ENCODE peak calls at places on chromosomes 11 and 22, in eight cellular contexts. M is upper lobe of right lung; U is MM.1S; N is ovary; A is CD8-positive, alpha-beta T cell; L is psoas muscle; Q is stomach; T is left ventricle myocardium inferior. D is an unnamed sample.

GRCh38 chr11:135027461-135027860 is 615.4 kb upstream of the B3GAT1 start:
- DNase-seq in M (no peak), U (peak; percentile 56), N (no peak), A (no peak), L (no peak), Q (peak; percentile 35), T (no peak), D (peak; percentile 7)

GRCh38 chr11:128632151-128632791 is 44.9 kb upstream of the ETS1 start:
- DNase-seq in M (no peak), U (peak; percentile 75), N (peak; percentile 47), A (peak; percentile 52), L (no peak), Q (no peak), T (no peak), D (no peak)

GRCh38 chr11:40292636-40293585 is 1166.5 kb downstream of the LRRC4C start:
- DNase-seq in M (no peak), U (no peak), N (no peak), A (no peak), L (peak; percentile 26), Q (no peak), T (no peak), D (no peak)

GRCh38 chr11:2736577-2737225 is 36.9 kb upstream of the KCNQ1OT1 start:
- DNase-seq in M (no peak), U (no peak), N (no peak), A (no peak), L (no peak), Q (no peak), T (no peak), D (no peak)

GRCh38 chr11:11620966-11621880 is 582 bp downstream of the GALNT18 start:
- DNase-seq in M (peak; percentile 75), U (peak; percentile 56), N (peak; percentile 30), A (no peak), L (peak; percentile 37), Q (peak; percentile 33), T (peak; percentile 58), D (no peak)

GRCh38 chr11:46049325-46049860 is 71.9 kb downstream of the PHF21A start:
- DNase-seq in M (no peak), U (no peak), N (no peak), A (no peak), L (no peak), Q (no peak), T (no peak), D (no peak)

GRCh38 chr11:75339685-75340409 is 11.6 kb downstream of the ARRB1 start:
- DNase-seq in M (no peak), U (no peak), N (no peak), A (no peak), L (no peak), Q (no peak), T (peak; percentile 54), D (no peak)

GRCh38 chr11:34890812-34891211 is 25.4 kb downstream of the APIP start:
- DNase-seq in M (no peak), U (peak; percentile 69), N (no peak), A (no peak), L (no peak), Q (no peak), T (no peak), D (no peak)

GRCh38 chr11:131504199-131504949 is 134.0 kb downstream of the NTM start:
- DNase-seq in M (no peak), U (no peak), N (no peak), A (no peak), L (no peak), Q (peak; percentile 40), T (no peak), D (no peak)

GRCh38 chr11:57222239-57222638 is 14.8 kb downstream of the APLNR start:
- DNase-seq in M (no peak), U (no peak), N (no peak), A (no peak), L (no peak), Q (no peak), T (no peak), D (no peak)

GRCh38 chr11:63910605-63911195 is 6.3 kb downstream of the RCOR2 start:
- DNase-seq in M (no peak), U (no peak), N (no peak), A (no peak), L (no peak), Q (no peak), T (no peak), D (no peak)

GRCh38 chr11:77189588-77190210 is 61.7 kb downstream of the MYO7A start:
- DNase-seq in M (no peak), U (no peak), N (no peak), A (no peak), L (no peak), Q (no peak), T (no peak), D (no peak)

GRCh38 chr11:77191823-77192495 is 63.9 kb downstream of the MYO7A start:
- DNase-seq in M (peak; percentile 86), U (no peak), N (peak; percentile 61), A (peak; percentile 66), L (no peak), Q (peak; percentile 90), T (no peak), D (peak; percentile 47)

GRCh38 chr11:77193167-77193566 is 65.1 kb downstream of the MYO7A start:
- DNase-seq in M (no peak), U (no peak), N (no peak), A (no peak), L (no peak), Q (no peak), T (no peak), D (no peak)

GRCh38 chr11:77190331-77191075 is 62.5 kb downstream of the MYO7A start:
- DNase-seq in M (no peak), U (no peak), N (no peak), A (no peak), L (no peak), Q (no peak), T (no peak), D (no peak)

GRCh38 chr11:77191429-77191822 is 63.4 kb downstream of the MYO7A start:
- DNase-seq in M (no peak), U (no peak), N (no peak), A (no peak), L (no peak), Q (no peak), T (no peak), D (no peak)
- H3K4me3 ChIP-seq in M (no peak overlapping the region), U (no peak overlapping the region), N (no peak overlapping the region), A (no peak overlapping the region), L (no peak overlapping the region), Q (peak overlapping the region; percentile 4), T (no peak overlapping the region), D (peak overlapping the region; percentile 22)

GRCh38 chr22:27113211-27114030 is 456.0 kb downstream of the MIAT start:
- DNase-seq in M (no peak), U (no peak), N (peak; percentile 66), A (no peak), L (peak; percentile 56), Q (peak; percentile 52), T (peak; percentile 60), D (peak; percentile 93)
- TF ChIP-seq CTCF in M (no peak), U (no peak), N (no peak), A (no peak), L (no peak), Q (no peak), T (peak; percentile 15), D (no peak)

DNA sequence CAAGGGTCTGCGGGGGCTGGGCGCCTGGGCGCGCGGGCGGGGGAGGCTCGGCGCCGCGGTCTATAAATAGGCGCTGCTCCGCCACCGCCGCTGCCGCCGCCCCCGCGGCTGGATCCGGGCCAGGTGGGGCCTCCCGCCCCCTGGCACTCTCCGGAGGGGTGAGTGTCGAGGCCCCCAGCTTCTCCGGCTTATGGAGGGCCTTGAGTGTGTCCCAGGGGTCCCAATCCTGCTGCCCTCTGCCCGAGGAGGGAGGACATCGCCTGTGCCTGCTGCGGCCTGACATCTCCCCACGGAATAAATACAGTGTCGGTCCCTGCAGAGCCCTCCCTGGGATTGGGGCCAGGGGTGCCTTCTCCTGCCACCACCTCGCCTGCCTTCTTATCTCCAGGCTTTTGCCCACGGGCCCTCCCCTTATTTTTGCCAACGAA is 4.3 kb upstream of the GP1BB start:
- DNase-seq in M (no peak), U (no peak), N (no peak), A (no peak), L (no peak), Q (no peak), T (peak; percentile 49), D (no peak)
- H3K27me3 ChIP-seq in M (peaks cover 42% of the 10 kb centered on the region), U (peaks cover 74% of the 10 kb centered on the region), N (no peaks in the 10 kb centered on the region), A (peaks cover 14% of the 10 kb centered on the region), L (peaks cover 10% of the 10 kb centered on the region), Q (peaks cover 56% of the 10 kb centered on the region), T (peaks cover 78% of the 10 kb centered on the region), D (peaks cover 71% of the 10 kb centered on the region)

DNA sequence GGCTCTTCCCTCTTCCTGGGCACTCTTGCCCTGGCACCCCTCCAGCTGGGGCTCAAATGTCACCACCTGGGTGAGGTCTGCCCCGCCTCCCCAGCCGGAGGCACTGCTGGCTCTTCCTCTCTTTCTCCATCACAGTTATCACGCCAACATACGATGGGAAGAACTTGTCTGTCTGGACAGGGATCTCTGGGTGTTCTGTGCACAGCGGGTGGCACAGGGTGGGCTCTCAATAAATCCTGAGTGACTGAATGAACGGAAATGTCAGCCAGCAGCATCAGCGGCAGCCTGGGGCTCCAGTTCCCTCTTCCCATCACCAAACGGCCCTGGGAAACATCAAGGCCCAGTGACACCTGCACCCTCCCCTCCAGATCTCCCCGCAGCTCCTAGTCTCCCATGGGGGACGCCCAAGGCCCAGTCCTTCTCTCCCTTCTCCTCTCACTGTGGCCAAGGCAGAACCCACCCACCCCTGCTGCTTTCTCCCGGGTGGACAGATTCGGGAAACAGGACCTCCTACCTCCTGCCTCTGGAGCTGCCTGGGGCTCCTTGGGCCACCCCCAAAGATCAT is 440 bp upstream of the SLC25A45 start:
- DNase-seq in M (peak; percentile 93), U (no peak), N (peak; percentile 52), A (no peak), L (peak; percentile 89), Q (peak; percentile 90), T (no peak), D (no peak)
- H3K4me3 ChIP-seq in M (peak overlapping the region; percentile 57), U (peak overlapping the region; percentile 59), N (peak overlapping the region; percentile 35), A (peak overlapping the region; percentile 98), L (peak overlapping the region; percentile 53), Q (peak overlapping the region; percentile 44), T (peak overlapping the region; percentile 66), D (peak overlapping the region; percentile 16)

DNA sequence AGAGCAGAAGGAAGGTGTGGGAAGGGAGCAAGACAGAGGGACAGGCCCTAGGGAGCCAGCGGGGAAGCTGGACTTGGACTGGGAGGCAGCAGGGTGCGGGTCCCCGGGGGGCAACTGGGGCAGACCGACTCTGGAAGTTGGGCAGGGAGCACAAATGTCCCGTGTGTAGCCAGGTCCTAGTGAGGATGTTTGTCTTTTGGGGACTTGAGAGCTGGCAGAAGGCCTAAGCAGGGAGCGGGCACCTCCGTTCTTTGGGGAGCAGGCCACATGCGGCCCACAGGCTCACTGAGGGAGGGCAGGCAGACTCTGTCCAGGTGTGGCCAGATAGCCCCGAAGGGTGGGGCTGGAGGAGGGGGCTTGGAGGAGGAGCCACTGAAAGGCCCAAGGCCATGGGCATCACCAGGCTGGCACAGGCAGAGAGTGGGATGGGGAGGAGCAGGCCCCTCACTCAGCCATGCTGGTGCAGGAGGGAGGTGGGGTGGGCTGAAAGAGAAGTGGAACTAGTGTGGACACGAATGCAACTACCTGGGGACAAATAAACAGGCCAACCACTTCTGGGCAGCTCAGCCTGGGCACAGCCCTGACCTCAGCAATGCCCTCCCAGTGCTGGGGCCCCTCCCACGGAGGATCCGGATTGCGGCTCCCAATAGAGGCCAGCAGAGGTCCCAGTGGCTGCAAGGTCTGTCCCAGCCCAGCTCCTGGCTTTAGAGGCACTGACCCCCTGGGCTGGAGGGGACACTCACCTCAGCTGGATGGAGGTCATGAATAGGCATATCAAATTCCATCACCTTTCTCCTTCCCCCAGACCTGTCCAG is 1.3 kb upstream of the SCARF2 start:
- DNase-seq in M (peak; percentile 64), U (no peak), N (no peak), A (no peak), L (no peak), Q (no peak), T (no peak), D (no peak)
- TF ChIP-seq CTCF in M (peak; percentile 19), U (no peak), N (no peak), A (no peak), L (peak; percentile 6), Q (no peak), T (peak; percentile 39), D (no peak)

D was measured in kidney epithelial cell.